ENCODE peak calls at places on chromosomes 4 and X, in seven cellular contexts. N is IMR-90, A is mesendoderm, J is neuronal stem cell, G is mesenchymal stem cell, Q is trophoblast cell, H is H9. W is an unnamed sample.

GRCh38 chr4:78654809-78655208 is 103.2 kb downstream of the ANXA3 start:
- DNase-seq in N (peak; percentile 58), A (no peak), J (no peak), G (no peak), Q (no peak), H (no peak), W (no peak)

GRCh38 chrX:30961387-30961786 is 72.3 kb upstream of the TAB3 start:
- DNase-seq in N (no peak), A (no peak), J (no peak), G (no peak), Q (no peak), H (no peak), W (no peak)

GRCh38 chr4:124970011-124970410 is 257.5 kb upstream of the ANKRD50 start:
- DNase-seq in N (peak; percentile 78), A (no peak), J (no peak), G (peak; percentile 14), Q (no peak), H (no peak), W (no peak)

GRCh38 chr4:5808081-5808741 is 84.7 kb downstream of the CRMP1 start:
- DNase-seq in N (peak; percentile 46), A (no peak), J (no peak), G (peak; percentile 21), Q (no peak), H (no peak), W (no peak)

GRCh38 chr4:66123195-66123594 is 452.9 kb upstream of the EPHA5 start:
- DNase-seq in N (no peak), A (no peak), J (no peak), G (no peak), Q (peak; percentile 13), H (no peak), W (no peak)

GRCh38 chrX:18983711-18984380 is at the start of gene PHKA2:
- DNase-seq in N (no peak), A (peak; percentile 65), J (no peak), G (peak; percentile 61), Q (peak; percentile 63), H (peak; percentile 57), W (peak; percentile 72)

GRCh38 chrX:29662759-29663503 is 552.4 kb upstream of the MAGEB2 start:
- DNase-seq in N (peak; percentile 98), A (peak; percentile 55), J (no peak), G (peak; percentile 93), Q (peak; percentile 10), H (no peak), W (no peak)

GRCh38 chrX:15245896-15246295 is 24.0 kb downstream of the ASB9 start:
- DNase-seq in N (no peak), A (peak; percentile 21), J (no peak), G (no peak), Q (no peak), H (no peak), W (no peak)

GRCh38 chr4:175424111-175424510 is 388.0 kb downstream of the GPM6A start:
- DNase-seq in N (peak; percentile 31), A (no peak), J (no peak), G (no peak), Q (peak; percentile 34), H (no peak), W (no peak)

GRCh38 chr4:122117743-122118142 is 34.4 kb upstream of the BLTP1 start:
- DNase-seq in N (peak; percentile 32), A (no peak), J (no peak), G (peak; percentile 44), Q (no peak), H (no peak), W (no peak)

GRCh38 chr4:138252551-138252950 is 10.4 kb upstream of the SLC7A11 start:
- DNase-seq in N (no peak), A (no peak), J (no peak), G (no peak), Q (peak; percentile 67), H (no peak), W (no peak)

GRCh38 chr4:111641813-111642579 is 503.3 kb upstream of the FAM241A start:
- DNase-seq in N (peak; percentile 86), A (peak; percentile 92), J (peak; percentile 75), G (peak; percentile 92), Q (peak; percentile 75), H (peak; percentile 67), W (peak; percentile 51)

GRCh38 chr4:98961770-98962169 is 32.8 kb upstream of the EIF4E start:
- DNase-seq in N (no peak), A (no peak), J (no peak), G (no peak), Q (no peak), H (no peak), W (no peak)

DNA sequence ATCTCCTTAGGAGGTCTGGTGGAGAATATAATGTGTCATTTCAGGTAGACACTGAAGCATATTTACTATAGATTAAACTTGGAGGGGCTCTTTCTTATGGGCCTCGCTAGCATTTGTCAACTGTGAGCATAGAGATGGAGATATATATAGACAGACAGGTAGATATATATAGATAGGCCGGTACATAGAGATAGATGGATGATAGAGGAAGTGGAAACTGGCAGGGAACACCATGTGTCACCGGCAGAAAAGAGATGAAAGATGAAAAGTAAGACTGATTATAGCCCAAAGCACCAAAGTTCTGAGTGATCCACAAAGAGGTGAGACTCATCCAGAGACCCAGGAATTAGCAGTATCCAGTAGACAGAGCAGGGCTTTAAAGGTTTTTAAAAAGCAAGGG is 268.1 kb downstream of the FBXW7 start:
- DNase-seq in N (no peak), A (no peak), J (no peak), G (no peak), Q (no peak), H (no peak), W (no peak)
- H4K8ac ChIP-seq in N (no peak overlapping the region), A (no peak overlapping the region), J (no peak overlapping the region), G (no peak overlapping the region), Q (no peak overlapping the region), H (no peak overlapping the region), W (no peak overlapping the region)

DNA sequence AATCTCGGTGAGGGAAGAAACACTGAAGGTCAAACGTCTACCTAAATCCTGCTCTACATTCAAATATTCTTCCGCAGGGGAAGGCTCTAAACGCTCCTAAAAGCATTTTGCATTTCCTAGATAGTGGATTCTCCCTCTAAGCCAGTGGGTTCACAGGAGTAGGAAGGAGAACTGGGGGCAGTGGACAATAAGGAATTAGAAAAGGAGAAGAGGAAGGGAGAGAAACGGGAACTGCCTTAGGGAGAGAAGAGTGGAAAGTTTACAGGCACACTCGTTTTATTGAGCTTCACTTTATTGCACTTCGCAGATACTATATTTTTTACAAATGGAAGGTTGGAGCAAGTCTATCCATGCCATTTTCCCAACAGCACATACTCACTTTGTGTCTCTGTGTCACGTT is 22.5 kb upstream of the SH3D19 start:
- DNase-seq in N (no peak), A (no peak), J (no peak), G (no peak), Q (no peak), H (no peak), W (no peak)
- H4K8ac ChIP-seq in N (no peak overlapping the region), A (no peak overlapping the region), J (no peak overlapping the region), G (no peak overlapping the region), Q (no peak overlapping the region), H (no peak overlapping the region), W (no peak overlapping the region)

GRCh38 chr4:85420831-85421230 is 54.1 kb upstream of the ARHGAP24 start:
- DNase-seq in N (no peak), A (no peak), J (no peak), G (no peak), Q (no peak), H (no peak), W (no peak)

GRCh38 chr4:85419103-85419502 is 55.8 kb upstream of the ARHGAP24 start:
- DNase-seq in N (no peak), A (no peak), J (no peak), G (no peak), Q (no peak), H (no peak), W (no peak)

GRCh38 chr4:85414972-85415371 is 60.0 kb upstream of the ARHGAP24 start:
- DNase-seq in N (no peak), A (no peak), J (no peak), G (no peak), Q (no peak), H (no peak), W (no peak)

GRCh38 chr4:85411386-85411785 is 63.6 kb upstream of the ARHGAP24 start:
- DNase-seq in N (no peak), A (no peak), J (no peak), G (no peak), Q (peak; percentile 93), H (no peak), W (no peak)

GRCh38 chr4:85416094-85416493 is 58.9 kb upstream of the ARHGAP24 start:
- DNase-seq in N (no peak), A (no peak), J (no peak), G (no peak), Q (no peak), H (no peak), W (no peak)
- H4K8ac ChIP-seq in N (no peak overlapping the region), A (no peak overlapping the region), J (no peak overlapping the region), G (no peak overlapping the region), Q (no peak overlapping the region), H (no peak overlapping the region), W (no peak overlapping the region)

GRCh38 chr4:109495514-109495913 is 61.9 kb downstream of the SEC24B start:
- DNase-seq in N (no peak), A (peak; percentile 29), J (no peak), G (no peak), Q (no peak), H (no peak), W (no peak)
- H4K8ac ChIP-seq in N (no peak overlapping the region), A (no peak overlapping the region), J (no peak overlapping the region), G (no peak overlapping the region), Q (no peak overlapping the region), H (no peak overlapping the region), W (no peak overlapping the region)

DNA sequence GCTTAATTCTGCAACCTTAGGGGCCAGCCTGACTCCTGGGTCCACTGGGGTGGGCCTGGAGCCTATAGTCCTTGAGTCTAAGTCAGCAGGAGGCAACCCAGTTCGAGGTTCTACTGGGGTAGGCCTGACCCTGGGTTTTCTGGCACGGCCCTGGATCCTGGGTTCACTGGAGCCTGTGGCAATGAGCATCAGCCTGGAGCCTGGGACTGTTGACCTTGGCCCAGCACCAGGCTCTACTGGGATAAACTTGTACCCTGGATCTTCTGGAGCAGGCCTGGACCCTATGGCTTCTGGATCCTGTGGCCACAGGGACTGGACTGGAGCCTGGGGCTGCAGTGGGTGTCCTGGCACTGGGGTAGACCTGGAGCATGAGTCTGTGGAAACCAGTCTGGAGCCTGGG is 874.3 kb upstream of the INTU start:
- DNase-seq in N (no peak), A (no peak), J (no peak), G (no peak), Q (no peak), H (no peak), W (no peak)
- H4K8ac ChIP-seq in N (no peak overlapping the region), A (no peak overlapping the region), J (no peak overlapping the region), G (no peak overlapping the region), Q (no peak overlapping the region), H (no peak overlapping the region), W (no peak overlapping the region)

GRCh38 chr4:182219400-182219799 is 23.8 kb upstream of the TENM3 start:
- DNase-seq in N (peak; percentile 64), A (peak; percentile 53), J (no peak), G (no peak), Q (peak; percentile 35), H (no peak), W (no peak)

GRCh38 chr4:182223708-182224107 is 19.5 kb upstream of the TENM3 start:
- DNase-seq in N (no peak), A (no peak), J (no peak), G (no peak), Q (peak; percentile 70), H (no peak), W (no peak)

GRCh38 chr4:182224192-182224850 is 18.9 kb upstream of the TENM3 start:
- DNase-seq in N (no peak), A (no peak), J (no peak), G (no peak), Q (peak; percentile 79), H (no peak), W (no peak)

GRCh38 chr4:182222766-182223165 is 20.4 kb upstream of the TENM3 start:
- DNase-seq in N (no peak), A (no peak), J (no peak), G (no peak), Q (peak; percentile 83), H (no peak), W (no peak)

GRCh38 chr4:182221987-182222386 is 21.2 kb upstream of the TENM3 start:
- DNase-seq in N (no peak), A (no peak), J (no peak), G (no peak), Q (peak; percentile 91), H (no peak), W (no peak)
- H4K8ac ChIP-seq in N (no peak overlapping the region), A (no peak overlapping the region), J (no peak overlapping the region), G (no peak overlapping the region), Q (no peak overlapping the region), H (no peak overlapping the region), W (no peak overlapping the region)

W was measured in H1.